ENCODE peak calls at places on chromosomes 6 and 20, in four cellular contexts. E, Q, N and X are unnamed samples.

GRCh38 chr20:37475258-37475657 is 45.8 kb upstream of the NNAT start:
- DNase-seq in E (no peak), Q (no peak), N (no peak), X (no peak)

GRCh38 chr6:99362644-99363268 is 13.3 kb upstream of the FAXC start:
- DNase-seq in Q (no peak), N (no peak), E (no peak), X (no peak)

GRCh38 chr20:43170771-43171170 is 18.9 kb downstream of the PTPRT start:
- DNase-seq in E (no peak), N (no peak), Q (no peak), X (no peak)

GRCh38 chr6:149147939-149148718 is 169.4 kb upstream of the TAB2 start:
- DNase-seq in E (no peak), N (no peak), Q (no peak), X (no peak)

GRCh38 chr6:136921521-136921935 is 573 bp upstream of the SLC35D3 start:
- DNase-seq in Q (no peak), N (peak), E (no peak), X (no peak)

GRCh38 chr20:43187476-43188233 is 2.1 kb downstream of the PTPRT start:
- DNase-seq in N (peak), Q (peak), E (peak), X (peak)

GRCh38 chr6:168326294-168327261 is 7.0 kb upstream of the DACT2 start:
- DNase-seq in E (peak), N (no peak), Q (no peak), X (no peak)

GRCh38 chr20:32580970-32581838 is 3.9 kb downstream of the NOL4L start:
- DNase-seq in E (no peak), Q (no peak), N (no peak), X (no peak)

GRCh38 chr6:104212977-104213696 is 646.6 kb downstream of the HACE1 start:
- DNase-seq in Q (no peak), E (no peak), N (no peak), X (no peak)

GRCh38 chr20:62739581-62740285 is 31.1 kb downstream of the NTSR1 start:
- DNase-seq in N (peak), E (no peak), Q (peak), X (no peak)

GRCh38 chr6:142713959-142714358 is 231.0 kb downstream of the HIVEP2 start:
- DNase-seq in N (no peak), Q (no peak), E (no peak), X (no peak)

GRCh38 chr6:106199331-106199730 is 113.2 kb downstream of the PRDM1 start:
- DNase-seq in E (no peak), N (no peak), Q (no peak), X (no peak)

GRCh38 chr6:25862199-25862598 is 11.8 kb downstream of the SLC17A3 start:
- DNase-seq in Q (no peak), N (no peak), E (no peak), X (no peak)

GRCh38 chr6:154157082-154157481 is 118.0 kb downstream of the OPRM1 start:
- DNase-seq in N (no peak), Q (no peak), E (no peak), X (no peak)

GRCh38 chr6:45830441-45831139 is 185.1 kb downstream of the CLIC5 start:
- DNase-seq in N (no peak), Q (no peak), E (no peak), X (no peak)

GRCh38 chr20:49919009-49919408 is 3.7 kb upstream of the SPATA2 start:
- DNase-seq in E (no peak), Q (no peak), N (no peak), X (no peak)

GRCh38 chr6:29153083-29153482 is 17.6 kb upstream of the OR2J2 start:
- DNase-seq in E (no peak), Q (no peak), N (no peak), X (no peak)

GRCh38 chr6:14897836-14898235 is 348.0 kb upstream of the JARID2 start:
- DNase-seq in Q (no peak), E (no peak), N (no peak), X (no peak)

GRCh38 chr6:43823879-43824740 is 54.1 kb downstream of the VEGFA start:
- DNase-seq in E (no peak), Q (no peak), N (no peak), X (no peak)

GRCh38 chr6:132063738-132064137 is 112.6 kb upstream of the CCN2 start:
- DNase-seq in N (no peak), Q (no peak), E (peak), X (no peak)

GRCh38 chr6:108944058-108944457 is 95.8 kb downstream of the ARMC2 start:
- DNase-seq in E (peak), Q (no peak), N (no peak), X (no peak)

GRCh38 chr6:163926642-163927041 is 512.1 kb downstream of the QKI start:
- DNase-seq in E (peak), N (no peak), Q (no peak), X (no peak)

GRCh38 chr6:15062311-15063252 is 183.3 kb upstream of the JARID2 start:
- DNase-seq in E (peak), N (no peak), Q (no peak), X (no peak)

GRCh38 chr6:40997256-40997957 is 41.6 kb downstream of the UNC5CL start:
- DNase-seq in N (peak), Q (no peak), E (peak), X (no peak)

GRCh38 chr20:44111712-44112335 is 75.2 kb downstream of the JPH2 start:
- DNase-seq in Q (no peak), E (no peak), N (no peak), X (no peak)

GRCh38 chr6:21587182-21587924 is 6.2 kb upstream of the SOX4 start:
- DNase-seq in Q (peak), E (peak), N (peak), X (no peak)

GRCh38 chr20:33434434-33434833 is 9.1 kb downstream of the SNTA1 start:
- DNase-seq in Q (no peak), E (no peak), N (no peak), X (no peak)

GRCh38 chr6:71080793-71081192 is 123.9 kb upstream of the B3GAT2 start:
- DNase-seq in Q (no peak), E (peak), N (no peak), X (no peak)

GRCh38 chr20:48703107-48703506 is 124.7 kb downstream of the PREX1 start:
- DNase-seq in E (no peak), N (no peak), Q (no peak), X (no peak)

GRCh38 chr20:20367681-20368413 is at the start of gene INSM1:
- DNase-seq in N (peak), Q (no peak), E (no peak), X (no peak)

GRCh38 chr6:166195861-166196238 is 28.2 kb upstream of the TBXT start:
- DNase-seq in N (no peak), Q (no peak), E (no peak), X (no peak)

GRCh38 chr20:12173333-12173732 is 255.6 kb downstream of the BTBD3 start:
- DNase-seq in Q (no peak), E (no peak), N (no peak), X (no peak)

GRCh38 chr6:158026054-158026900 is 44.6 kb downstream of the SYNJ2 start:
- DNase-seq in Q (peak), N (peak), E (peak), X (peak)

GRCh38 chr6:140623498-140623897 is 1249.0 kb upstream of the CITED2 start:
- DNase-seq in E (peak), Q (no peak), N (no peak), X (no peak)

GRCh38 chr6:145705561-145705960 is 29.8 kb downstream of the EPM2A start:
- DNase-seq in N (no peak), Q (no peak), E (peak), X (no peak)

GRCh38 chr20:43015566-43015965 is 174.1 kb downstream of the PTPRT start:
- DNase-seq in Q (no peak), N (no peak), E (no peak), X (no peak)

GRCh38 chr6:79713701-79714322 is 82.7 kb downstream of the SH3BGRL2 start:
- DNase-seq in E (peak), N (peak), Q (no peak), X (peak)

GRCh38 chr6:137044366-137045220 is at the start of gene IL20RA:
- DNase-seq in N (peak), E (peak), Q (peak), X (no peak)

GRCh38 chr6:3428247-3428646 is 28.6 kb downstream of the SLC22A23 start:
- DNase-seq in N (no peak), Q (peak), E (no peak), X (no peak)

GRCh38 chr6:3426091-3426780 is 30.6 kb downstream of the SLC22A23 start:
- DNase-seq in Q (no peak), N (no peak), E (no peak), X (no peak)

GRCh38 chr6:3427740-3428085 is 29.1 kb downstream of the SLC22A23 start:
- DNase-seq in N (no peak), E (no peak), Q (peak), X (no peak)

GRCh38 chr6:3425574-3425973 is 31.3 kb downstream of the SLC22A23 start:
- DNase-seq in N (no peak), E (no peak), Q (no peak), X (no peak)

DNA sequence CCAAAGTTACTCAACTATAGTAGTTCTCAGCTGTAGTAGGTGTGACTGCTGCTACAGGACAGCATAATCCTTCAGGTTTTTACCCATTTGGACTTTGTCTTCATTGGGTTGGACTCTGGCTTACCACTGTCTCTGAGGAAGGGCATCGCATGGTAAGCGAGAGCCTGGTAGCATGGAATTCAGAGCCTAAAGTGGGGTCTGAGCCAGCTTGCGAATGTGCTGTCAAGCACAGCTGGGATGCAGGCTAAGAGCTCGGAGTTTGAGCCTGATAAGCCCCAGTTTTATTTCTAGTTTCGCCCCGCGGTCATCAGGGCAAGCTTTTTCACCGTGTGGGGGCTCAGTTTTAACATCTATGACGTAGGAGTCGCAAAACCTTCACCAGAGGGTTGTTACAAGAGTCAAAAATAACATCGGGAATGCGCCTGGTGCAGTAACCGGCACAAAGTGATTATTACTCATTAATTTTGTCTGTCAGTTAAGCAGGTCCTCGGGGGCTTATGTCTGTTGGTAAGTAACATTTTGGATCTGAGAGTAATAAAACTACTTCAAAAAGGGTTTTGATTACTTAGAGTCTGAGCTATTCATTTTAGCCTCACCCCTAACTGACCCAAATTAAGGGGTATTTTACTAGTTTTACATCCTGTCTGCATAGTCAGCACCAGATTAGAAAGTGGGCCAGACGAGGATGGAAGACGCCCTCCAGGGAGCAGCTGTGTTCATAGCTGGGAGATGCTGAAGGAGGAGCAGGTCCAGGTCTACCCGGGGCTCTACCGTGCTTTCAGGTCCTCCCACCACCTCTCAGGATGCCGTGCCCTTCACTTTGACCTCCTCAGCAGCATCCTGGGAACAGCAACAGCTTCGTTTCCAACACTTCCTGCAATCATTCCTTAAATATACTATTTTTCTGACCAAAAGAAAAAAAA is 29.8 kb downstream of the SLC22A23 start:
- DNase-seq in E (no peak), Q (no peak), N (no peak), X (no peak)
- TF ChIP-seq CTCF in E (no peak), Q (no peak), N (no peak), X (no peak)

DNA sequence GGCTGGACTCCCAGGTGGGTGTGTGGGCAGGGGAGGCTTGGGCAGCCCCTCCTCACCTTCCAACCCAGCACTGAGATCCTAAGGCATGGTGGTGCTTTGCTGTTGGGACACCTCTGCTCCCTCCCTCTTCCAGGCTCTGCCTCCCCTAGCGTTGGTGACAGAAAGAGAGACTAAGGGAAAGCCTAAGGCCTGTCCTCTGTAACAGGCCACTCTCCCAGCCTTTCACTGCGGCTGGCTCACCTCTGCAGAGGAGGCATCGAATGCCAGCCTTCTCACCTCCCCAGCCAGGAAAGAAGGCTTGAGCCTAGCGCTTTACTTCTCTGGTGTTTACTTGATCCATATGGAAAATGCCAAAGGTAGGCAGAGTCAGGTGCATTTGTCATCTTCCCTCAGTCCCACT is 3.5 kb upstream of the CDH26 start:
- DNase-seq in E (no peak), Q (no peak), N (no peak), X (no peak)
- TF ChIP-seq CTCF in E (no peak), Q (no peak), N (no peak), X (no peak)

GRCh38 chr20:58703765-58704331 is 11.2 kb downstream of the NPEPL1 start:
- DNase-seq in Q (peak), E (no peak), N (peak), X (no peak)

GRCh38 chr20:58702161-58702510 is 9.5 kb downstream of the NPEPL1 start:
- DNase-seq in N (no peak), E (no peak), Q (no peak), X (no peak)

GRCh38 chr20:58701431-58702160 is 9.0 kb downstream of the NPEPL1 start:
- DNase-seq in N (peak), E (no peak), Q (peak), X (no peak)

GRCh38 chr20:58700823-58701222 is 8.2 kb downstream of the NPEPL1 start:
- DNase-seq in E (no peak), Q (peak), N (peak), X (no peak)

DNA sequence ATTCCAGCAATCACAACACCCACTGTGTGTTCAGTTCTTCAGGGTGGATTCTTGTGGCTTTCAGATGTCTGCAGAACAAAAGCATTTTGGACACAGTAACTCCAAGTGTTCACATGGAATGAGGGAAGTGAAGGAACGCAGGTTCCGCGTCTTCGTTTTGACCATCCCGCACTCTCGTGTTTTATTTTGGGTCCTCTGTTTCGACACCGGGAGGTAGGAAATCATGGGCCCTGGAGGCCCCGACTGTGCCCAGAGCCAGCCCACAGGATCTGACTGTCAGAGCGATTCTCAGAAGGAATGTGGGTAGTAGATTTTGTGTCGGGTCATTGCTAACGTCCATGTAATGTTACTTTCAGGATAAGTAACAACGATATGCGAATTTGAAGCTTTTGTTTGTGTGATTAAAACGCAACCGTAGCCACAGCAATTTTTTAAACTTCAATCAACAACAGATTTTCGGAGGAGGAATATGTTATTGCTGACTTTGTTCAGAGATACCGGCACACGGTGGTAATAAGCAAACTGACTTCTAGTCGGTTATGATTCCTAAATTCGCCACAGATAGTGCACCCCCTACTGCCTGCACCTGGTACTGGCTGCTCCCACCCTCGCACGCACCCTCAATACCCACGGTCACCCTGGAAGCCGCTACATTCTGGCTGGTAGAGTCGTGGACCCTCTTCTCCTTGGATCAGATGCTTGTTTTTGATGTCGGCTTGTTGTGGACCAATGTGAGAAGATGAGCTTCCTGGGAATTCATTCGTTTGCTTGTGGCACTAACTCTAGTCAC is 10.5 kb downstream of the NPEPL1 start:
- DNase-seq in Q (peak), E (no peak), N (peak), X (no peak)
- TF ChIP-seq CTCF in Q (no peak), E (peak), N (peak), X (no peak)

GRCh38 chr20:61662226-61662945 is 403.3 kb downstream of the TAF4 start:
- DNase-seq in E (no peak), Q (no peak), N (peak), X (no peak)
- TF ChIP-seq CTCF in E (peak), Q (no peak), N (no peak), X (no peak)

DNA sequence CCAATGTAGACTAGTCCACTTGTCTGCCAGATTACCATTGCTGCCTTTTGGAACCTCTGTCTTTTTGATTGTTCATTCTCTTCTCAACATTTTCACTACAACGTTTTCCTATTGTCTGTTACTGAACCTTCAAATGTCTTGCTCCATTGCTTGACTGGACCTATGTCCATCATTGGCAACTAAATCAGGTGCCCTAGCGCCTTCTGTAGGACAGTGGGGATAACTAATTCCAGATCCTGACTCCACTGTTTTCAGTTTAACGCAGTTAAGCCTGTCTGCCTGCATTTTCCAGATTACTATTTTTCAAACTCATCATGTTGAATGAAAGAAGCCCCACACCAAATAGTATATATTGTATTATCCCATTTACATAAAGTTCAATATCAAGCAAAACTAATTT is 433.6 kb downstream of the RNF144B start:
- DNase-seq in E (no peak), Q (no peak), N (peak), X (no peak)
- TF ChIP-seq CTCF in E (no peak), Q (no peak), N (no peak), X (no peak)

GRCh38 chr6:36131517-36132220 is 1.4 kb downstream of the MAPK13 start:
- DNase-seq in Q (peak), N (no peak), E (peak), X (no peak)
- TF ChIP-seq CTCF in Q (no peak), N (no peak), E (no peak), X (no peak)

GRCh38 chr20:9454781-9455180 is 59.6 kb upstream of the LAMP5 start:
- DNase-seq in E (no peak), N (no peak), Q (no peak), X (no peak)

GRCh38 chr20:9460518-9460917 is 53.9 kb upstream of the LAMP5 start:
- DNase-seq in N (no peak), E (peak), Q (no peak), X (no peak)

GRCh38 chr20:9457055-9457454 is 57.3 kb upstream of the LAMP5 start:
- DNase-seq in N (no peak), Q (no peak), E (no peak), X (no peak)

GRCh38 chr20:9458075-9458818 is 56.1 kb upstream of the LAMP5 start:
- DNase-seq in E (peak), N (peak), Q (no peak), X (no peak)
- TF ChIP-seq CTCF in E (peak), N (no peak), Q (no peak), X (no peak)

DNA sequence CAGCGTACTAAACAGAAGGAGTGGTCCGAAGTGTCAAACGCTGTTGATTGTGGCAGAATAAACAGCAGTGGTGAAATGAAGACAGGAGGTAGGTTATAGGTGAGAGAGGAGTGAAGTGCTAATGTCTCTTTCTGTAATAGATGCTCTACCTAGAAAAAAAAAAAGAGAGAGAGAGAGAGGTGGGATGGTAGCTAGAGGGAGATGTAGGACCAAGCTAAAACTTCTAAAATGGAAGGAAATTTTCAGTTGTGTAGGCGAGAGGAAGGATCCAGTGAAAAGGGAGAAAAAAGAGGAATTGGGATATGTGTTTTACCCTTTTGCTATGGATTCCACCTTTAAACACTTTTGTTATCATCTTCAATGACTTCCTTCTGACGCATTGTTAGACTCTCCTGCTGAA is 126.5 kb upstream of the BMP2 start:
- DNase-seq in E (no peak), Q (no peak), N (no peak), X (no peak)
- TF ChIP-seq CTCF in E (no peak), Q (no peak), N (no peak), X (no peak)